ENCODE peak calls at places on chromosome 18, in six cellular contexts. I, R, W, X, U and L are unnamed samples.

GRCh38 chr18:32427084-32427933 is 43.4 kb downstream of the GAREM1 start:
- DNase-seq in I (no peak), R (no peak), W (no peak), X (no peak), U (no peak), L (no peak)

GRCh38 chr18:60053747-60054304 is 154.0 kb downstream of the PMAIP1 start:
- DNase-seq in I (no peak), R (no peak), W (no peak), X (peak; percentile 88), U (peak; percentile 8), L (no peak)

GRCh38 chr18:74708169-74708568 is 110.5 kb downstream of the ZNF407 start:
- DNase-seq in I (no peak), R (no peak), W (no peak), X (no peak), U (no peak), L (no peak)

GRCh38 chr18:40821596-40822243 is 1133.3 kb upstream of the PIK3C3 start:
- DNase-seq in I (no peak), R (no peak), W (no peak), X (no peak), U (no peak), L (no peak)

GRCh38 chr18:25831226-25831828 is 259.1 kb downstream of the SS18 start:
- DNase-seq in I (no peak), R (no peak), W (peak; percentile 31), X (no peak), U (no peak), L (no peak)

GRCh38 chr18:79380816-79381806 is 14.6 kb upstream of the NFATC1 start:
- DNase-seq in I (peak; percentile 79), R (peak; percentile 73), W (peak; percentile 70), X (peak; percentile 79), U (no peak), L (peak; percentile 63)

GRCh38 chr18:35345460-35345921 is 1.3 kb upstream of the ZNF24 start:
- DNase-seq in I (no peak), R (peak; percentile 39), W (no peak), X (peak; percentile 41), U (peak; percentile 17), L (no peak)

GRCh38 chr18:50518787-50519520 is 40.9 kb upstream of the MAPK4 start:
- DNase-seq in I (no peak), R (no peak), W (no peak), X (no peak), U (no peak), L (no peak)

GRCh38 chr18:32271649-32272324 is 81.9 kb downstream of the MEP1B start:
- DNase-seq in I (no peak), R (peak; percentile 46), W (no peak), X (peak; percentile 68), U (no peak), L (no peak)

GRCh38 chr18:26700201-26700600 is 151.8 kb upstream of the KCTD1 start:
- DNase-seq in I (no peak), R (no peak), W (no peak), X (no peak), U (no peak), L (no peak)

GRCh38 chr18:23618862-23619387 is 32.6 kb upstream of the NPC1 start:
- DNase-seq in I (no peak), R (no peak), W (no peak), X (peak; percentile 54), U (peak; percentile 27), L (no peak)
- TF ChIP-seq CTCF in I (no peak), R (no peak), W (no peak), X (peak; percentile 27), U (peak; percentile 30), L (no peak)

GRCh38 chr18:69002233-69002632 is 204.4 kb downstream of the CCDC102B start:
- DNase-seq in I (no peak), R (no peak), W (no peak), X (no peak), U (no peak), L (no peak)
- TF ChIP-seq CTCF in I (peak; percentile 26), R (no peak), W (no peak), X (no peak), U (peak; percentile 33), L (no peak)

DNA sequence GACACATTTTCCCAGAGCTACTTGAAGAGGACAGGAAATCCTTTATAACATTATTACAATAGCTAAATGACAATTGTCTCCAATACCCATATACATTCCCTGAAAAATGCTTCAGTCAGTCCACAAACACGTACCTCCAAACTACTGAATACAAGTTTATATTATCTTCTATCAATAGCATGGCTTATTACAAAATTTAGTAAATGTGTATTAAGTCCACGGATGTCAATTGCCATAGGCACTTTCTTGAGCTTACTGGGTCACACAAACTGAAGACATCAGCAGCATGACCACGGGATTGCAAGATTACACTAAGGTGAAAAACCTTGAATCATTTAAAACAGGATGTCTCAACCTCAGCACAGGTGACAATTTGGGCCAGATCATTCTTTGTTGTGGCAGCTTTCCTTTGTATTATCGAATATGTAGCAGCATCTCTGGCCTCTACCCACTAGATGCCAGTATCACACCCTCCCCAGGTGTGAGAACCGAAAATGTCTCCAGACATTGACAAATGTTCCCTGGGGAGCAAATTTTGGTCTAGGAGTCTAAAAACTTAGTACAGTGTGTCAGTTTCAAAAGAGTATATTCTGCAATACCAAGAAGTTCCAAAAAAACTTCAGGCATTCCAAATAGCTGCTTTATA is 1.4 kb downstream of the MBD2 start:
- DNase-seq in I (no peak), R (peak; percentile 20), W (no peak), X (peak; percentile 26), U (peak; percentile 78), L (peak; percentile 25)
- TF ChIP-seq CTCF in I (no peak), R (peak; percentile 8), W (no peak), X (peak; percentile 30), U (peak; percentile 47), L (no peak)

GRCh38 chr18:48390641-48391040 is 18.5 kb downstream of the ZBTB7C start:
- DNase-seq in I (no peak), R (no peak), W (no peak), X (no peak), U (no peak), L (no peak)
- TF ChIP-seq CTCF in I (no peak), R (no peak), W (no peak), X (no peak), U (no peak), L (no peak)

DNA sequence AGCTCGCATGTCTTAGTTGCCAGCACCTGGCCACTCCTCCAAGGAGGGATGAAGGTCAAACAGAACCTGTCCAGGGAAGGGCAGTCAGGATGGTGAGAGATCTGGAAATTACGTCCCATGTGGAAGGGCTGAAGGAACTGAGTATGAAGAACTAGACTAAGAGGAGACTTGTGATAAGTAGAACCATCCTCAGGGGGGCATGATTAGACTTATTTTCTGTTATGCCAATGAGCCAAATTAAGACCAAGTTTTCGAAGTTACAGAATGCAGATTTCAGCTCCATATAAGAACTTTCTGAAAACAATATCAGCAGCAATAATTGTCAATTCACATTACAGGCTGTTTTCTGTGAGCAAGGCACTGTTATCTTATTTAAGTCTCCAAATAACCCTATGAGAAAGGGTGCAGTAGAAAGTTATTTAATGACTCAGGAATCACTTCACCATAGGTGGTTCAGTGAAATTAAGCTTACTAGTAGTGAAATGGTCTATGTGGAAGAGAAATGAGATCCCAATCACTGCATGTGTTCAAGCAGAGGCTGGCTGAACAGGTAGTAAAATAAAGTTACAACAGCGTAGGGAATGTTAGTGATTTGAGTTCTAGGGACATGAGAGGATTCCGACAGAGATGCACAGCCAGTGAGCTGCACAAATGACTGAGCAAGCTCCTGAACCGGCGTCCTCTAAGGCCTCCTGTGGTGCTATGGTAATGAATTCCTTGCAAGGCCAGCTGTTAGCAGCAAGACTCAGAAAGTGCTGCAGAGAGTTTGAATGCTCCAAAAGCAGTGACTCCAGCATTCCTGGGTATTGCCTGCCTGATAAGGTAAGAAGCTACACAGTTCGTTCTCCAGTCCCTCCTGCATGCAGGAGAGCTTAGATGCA is 4.5 kb upstream of the DYM start:
- DNase-seq in I (no peak), R (no peak), W (no peak), X (no peak), U (no peak), L (no peak)
- TF ChIP-seq CTCF in I (no peak), R (no peak), W (no peak), X (no peak), U (no peak), L (no peak)

GRCh38 chr18:13746636-13747035 is 20.2 kb downstream of the RNMT start:
- DNase-seq in I (no peak), R (no peak), W (no peak), X (no peak), U (no peak), L (no peak)
- TF ChIP-seq CTCF in I (no peak), R (no peak), W (no peak), X (no peak), U (no peak), L (no peak)

GRCh38 chr18:76169733-76170132 is 325.3 kb downstream of the ZNF516 start:
- DNase-seq in I (no peak), R (no peak), W (no peak), X (no peak), U (no peak), L (no peak)
- TF ChIP-seq CTCF in I (no peak), R (peak; percentile 10), W (no peak), X (no peak), U (peak; percentile 58), L (no peak)

GRCh38 chr18:63022429-63023022 is 297.0 kb downstream of the BCL2 start:
- DNase-seq in I (no peak), R (no peak), W (no peak), X (no peak), U (no peak), L (no peak)

GRCh38 chr18:63028380-63028779 is 291.2 kb downstream of the BCL2 start:
- DNase-seq in I (no peak), R (no peak), W (no peak), X (no peak), U (no peak), L (no peak)

DNA sequence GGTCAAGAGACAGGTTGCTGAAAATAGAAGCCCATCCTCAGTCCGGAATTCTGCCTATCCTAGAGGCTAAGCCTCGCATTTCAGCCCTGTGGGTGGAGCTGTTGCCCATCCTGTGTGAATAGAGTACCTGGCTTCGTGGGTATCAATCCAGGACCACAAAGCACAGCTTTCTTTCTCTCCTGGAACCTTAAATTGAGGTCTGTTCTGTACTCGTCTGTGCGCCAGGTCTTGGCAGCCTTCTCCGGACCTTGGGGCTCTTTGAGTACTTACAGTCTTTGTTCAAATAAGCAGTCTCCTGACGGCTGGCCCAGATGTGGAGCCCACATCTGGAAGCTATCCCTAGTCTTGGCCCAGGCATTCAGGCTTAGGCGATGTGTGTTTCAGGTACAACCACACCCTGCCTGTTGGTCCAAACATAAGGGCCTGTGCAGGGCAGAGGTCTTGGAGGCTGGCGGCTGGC is 294.3 kb downstream of the BCL2 start:
- DNase-seq in I (no peak), R (no peak), W (no peak), X (peak; percentile 62), U (no peak), L (no peak)
- TF ChIP-seq CTCF in I (peak; percentile 50), R (no peak), W (peak; percentile 31), X (peak; percentile 66), U (peak; percentile 36), L (no peak)

DNA sequence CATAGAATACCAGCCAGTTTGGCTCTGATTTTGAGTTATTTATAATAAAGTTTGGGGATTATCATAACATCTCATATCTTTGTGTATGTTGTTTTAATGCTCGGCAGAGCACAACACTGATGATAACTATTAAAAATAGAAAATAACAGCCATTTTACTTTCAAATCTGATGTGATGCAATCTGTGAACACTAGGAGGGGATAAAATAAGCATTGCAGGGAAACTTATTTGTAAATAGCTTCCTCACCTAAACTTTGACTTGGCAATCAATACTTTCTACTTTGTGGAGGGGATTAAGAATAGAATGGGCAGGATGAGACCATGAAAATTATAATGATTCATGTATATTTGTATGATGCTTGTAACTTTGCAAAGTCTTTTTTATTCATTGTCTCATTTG is 54.4 kb downstream of the USP14 start:
- DNase-seq in I (no peak), R (no peak), W (no peak), X (no peak), U (no peak), L (no peak)
- TF ChIP-seq CTCF in I (no peak), R (no peak), W (no peak), X (no peak), U (no peak), L (no peak)